ENCODE peak calls at places on chromosomes 11 and 22, in four cellular contexts. One of them, this sample, is unnamed.

GRCh38 chr22:18973264-18974031 is 37.4 kb upstream of the PRODH start:
- DNase-seq in mesenchymal stem cell: no peak
- DNase-seq in IMR-90: no peak
- DNase-seq in mesendoderm: no peak
- DNase-seq in this sample: no peak

GRCh38 chr22:39482768-39483167 is 19.3 kb upstream of the MIEF1 start:
- DNase-seq in mesenchymal stem cell: peak; percentile 27
- DNase-seq in IMR-90: peak; percentile 64
- DNase-seq in mesendoderm: no peak
- DNase-seq in this sample: no peak

GRCh38 chr22:26515938-26516337 is 3.7 kb upstream of the TFIP11 start:
- DNase-seq in mesendoderm: no peak
- DNase-seq in IMR-90: no peak
- DNase-seq in mesenchymal stem cell: no peak
- DNase-seq in this sample: no peak

GRCh38 chr11:42906226-42906625 is 405.6 kb upstream of the API5 start:
- DNase-seq in mesendoderm: no peak
- DNase-seq in mesenchymal stem cell: no peak
- DNase-seq in IMR-90: no peak
- DNase-seq in this sample: no peak

GRCh38 chr22:44572414-44573207 is 74.6 kb upstream of the RTL6 start:
- DNase-seq in mesendoderm: no peak
- DNase-seq in IMR-90: no peak
- DNase-seq in mesenchymal stem cell: no peak
- DNase-seq in this sample: no peak

GRCh38 chr11:61679301-61679700 is 890 bp upstream of the DAGLA start:
- DNase-seq in mesenchymal stem cell: no peak
- DNase-seq in IMR-90: no peak
- DNase-seq in mesendoderm: peak; percentile 79
- DNase-seq in this sample: no peak

GRCh38 chr22:50702821-50703725 is 30.4 kb downstream of the SHANK3 start:
- DNase-seq in IMR-90: no peak
- DNase-seq in mesenchymal stem cell: no peak
- DNase-seq in mesendoderm: no peak
- DNase-seq in this sample: no peak

GRCh38 chr11:65279713-65280459 is 18.1 kb downstream of the POLA2 start:
- DNase-seq in mesenchymal stem cell: peak; percentile 98
- DNase-seq in mesendoderm: no peak
- DNase-seq in IMR-90: peak; percentile 99
- DNase-seq in this sample: no peak

GRCh38 chr11:94402355-94402754 is 1.1 kb upstream of the GPR83 start:
- DNase-seq in mesendoderm: peak; percentile 84
- DNase-seq in IMR-90: no peak
- DNase-seq in mesenchymal stem cell: no peak
- DNase-seq in this sample: no peak

GRCh38 chr11:94400075-94400838 is 962 bp downstream of the GPR83 start:
- DNase-seq in mesenchymal stem cell: no peak
- DNase-seq in IMR-90: no peak
- DNase-seq in mesendoderm: no peak
- DNase-seq in this sample: no peak

GRCh38 chr11:94398101-94398500 is 3.1 kb downstream of the GPR83 start:
- DNase-seq in mesendoderm: no peak
- DNase-seq in mesenchymal stem cell: no peak
- DNase-seq in IMR-90: no peak
- DNase-seq in this sample: no peak

GRCh38 chr11:94401773-94402265 is 600 bp upstream of the GPR83 start:
- DNase-seq in mesendoderm: peak; percentile 64
- DNase-seq in IMR-90: no peak
- DNase-seq in mesenchymal stem cell: no peak
- DNase-seq in this sample: no peak

GRCh38 chr11:94400839-94401772 is at the start of gene GPR83:
- DNase-seq in mesendoderm: peak; percentile 82
- DNase-seq in mesenchymal stem cell: peak; percentile 15
- DNase-seq in IMR-90: peak; percentile 12
- DNase-seq in this sample: peak; percentile 64
- H3K4ac ChIP-seq in mesendoderm: no peak within 1 kb of the TSS
- H3K4ac ChIP-seq in mesenchymal stem cell: no peak within 1 kb of the TSS
- H3K4ac ChIP-seq in IMR-90: no peak within 1 kb of the TSS
- H3K4ac ChIP-seq in this sample: no peak within 1 kb of the TSS

GRCh38 chr11:124460459-124460858 is 15.0 kb upstream of the OR8B8 start:
- DNase-seq in IMR-90: no peak
- DNase-seq in mesenchymal stem cell: no peak
- DNase-seq in mesendoderm: no peak
- DNase-seq in this sample: no peak

GRCh38 chr11:124467376-124468061 is 22.0 kb upstream of the OR8B8 start:
- DNase-seq in mesendoderm: no peak
- DNase-seq in mesenchymal stem cell: no peak
- DNase-seq in IMR-90: peak; percentile 2
- DNase-seq in this sample: no peak

GRCh38 chr11:124465368-124465767 is 19.9 kb upstream of the OR8B8 start:
- DNase-seq in mesenchymal stem cell: no peak
- DNase-seq in IMR-90: no peak
- DNase-seq in mesendoderm: no peak
- DNase-seq in this sample: no peak

GRCh38 chr11:124463990-124464389 is 18.5 kb upstream of the OR8B8 start:
- DNase-seq in mesenchymal stem cell: no peak
- DNase-seq in mesendoderm: no peak
- DNase-seq in IMR-90: no peak
- DNase-seq in this sample: no peak
- H3K4ac ChIP-seq in mesenchymal stem cell: no peak overlapping the region
- H3K4ac ChIP-seq in mesendoderm: no peak overlapping the region
- H3K4ac ChIP-seq in IMR-90: no peak overlapping the region
- H3K4ac ChIP-seq in this sample: no peak overlapping the region

GRCh38 chr11:107928046-107928766 is at the start of gene RAB39A:
- DNase-seq in mesenchymal stem cell: peak; percentile 94
- DNase-seq in IMR-90: peak; percentile 79
- DNase-seq in mesendoderm: peak; percentile 99
- DNase-seq in this sample: peak; percentile 99
- H3K4ac ChIP-seq in mesenchymal stem cell: no peak within 1 kb of the TSS
- H3K4ac ChIP-seq in IMR-90: no peak within 1 kb of the TSS
- H3K4ac ChIP-seq in mesendoderm: peak within 1 kb of the TSS; percentile 50
- H3K4ac ChIP-seq in this sample: no peak within 1 kb of the TSS

GRCh38 chr11:3161309-3161708 is 3.8 kb downstream of the OSBPL5 start:
- DNase-seq in mesendoderm: no peak
- DNase-seq in mesenchymal stem cell: peak; percentile 51
- DNase-seq in IMR-90: no peak
- DNase-seq in this sample: no peak
- H3K4ac ChIP-seq in mesendoderm: no peak overlapping the region
- H3K4ac ChIP-seq in mesenchymal stem cell: no peak overlapping the region
- H3K4ac ChIP-seq in IMR-90: peak overlapping the region; percentile 24
- H3K4ac ChIP-seq in this sample: no peak overlapping the region

GRCh38 chr11:1220941-1221721 is 1.7 kb upstream of the MUC5B start:
- DNase-seq in IMR-90: no peak
- DNase-seq in mesendoderm: no peak
- DNase-seq in mesenchymal stem cell: no peak
- DNase-seq in this sample: peak; percentile 20
- H3K4ac ChIP-seq in IMR-90: no peak overlapping the region
- H3K4ac ChIP-seq in mesendoderm: no peak overlapping the region
- H3K4ac ChIP-seq in mesenchymal stem cell: no peak overlapping the region
- H3K4ac ChIP-seq in this sample: no peak overlapping the region

DNA sequence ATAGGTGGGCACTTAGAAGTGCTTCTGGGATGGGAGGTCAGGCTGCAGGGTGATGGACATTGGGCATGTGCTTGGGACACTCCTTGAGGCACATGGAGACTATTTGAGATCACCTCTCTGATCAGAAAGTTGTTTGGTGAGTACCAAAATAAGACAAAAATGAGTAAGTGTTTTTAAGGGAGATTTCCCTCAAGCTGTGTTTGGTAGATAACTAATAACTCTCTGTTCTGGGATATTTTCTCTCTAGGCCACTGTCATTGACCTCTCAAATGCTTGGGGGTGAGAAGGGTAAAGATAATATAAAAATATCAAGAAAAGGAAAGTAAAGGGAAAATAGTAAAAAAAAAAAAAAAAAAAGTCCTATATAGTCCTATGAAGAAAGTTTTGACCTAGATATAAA is 117.8 kb downstream of the TEAD1 start:
- DNase-seq in mesendoderm: no peak
- DNase-seq in IMR-90: no peak
- DNase-seq in mesenchymal stem cell: no peak
- DNase-seq in this sample: no peak
- H3K4ac ChIP-seq in mesendoderm: no peak overlapping the region
- H3K4ac ChIP-seq in IMR-90: no peak overlapping the region
- H3K4ac ChIP-seq in mesenchymal stem cell: no peak overlapping the region
- H3K4ac ChIP-seq in this sample: no peak overlapping the region